ENCODE peak calls at places on chromosomes 12 and 14, in four cellular contexts. G is astrocyte of the hippocampus, S is choroid plexus epithelial cell, I is fibroblast of lung. Y is an unnamed sample.

GRCh38 chr14:95523051-95523817 is 6.8 kb upstream of the SYNE3 start:
- DNase-seq in G (no peak), S (peak), I (no peak), Y (peak)

GRCh38 chr12:92737855-92738850 is 35.4 kb downstream of the PLEKHG7 start:
- DNase-seq in S (no peak), I (no peak), G (no peak), Y (no peak)

GRCh38 chr12:121444842-121445202 is 44.9 kb downstream of the RNF34 start:
- DNase-seq in S (no peak), G (no peak), I (no peak), Y (no peak)

GRCh38 chr12:52956987-52957386 is 8.1 kb downstream of the KRT18 start:
- DNase-seq in G (peak), I (no peak), S (peak), Y (no peak)

GRCh38 chr12:3040663-3041544 is 36.3 kb upstream of the TSPAN9 start:
- DNase-seq in I (no peak), G (no peak), S (no peak), Y (no peak)

GRCh38 chr12:131724534-131724933 is 13.6 kb downstream of the SFSWAP start:
- DNase-seq in I (no peak), G (peak), S (peak), Y (no peak)

GRCh38 chr12:26268841-26269553 is 73.6 kb downstream of the SSPN start:
- DNase-seq in S (no peak), I (no peak), G (no peak), Y (no peak)

GRCh38 chr14:28305938-28306337 is 460.6 kb upstream of the FOXG1 start:
- DNase-seq in S (no peak), G (no peak), I (no peak), Y (no peak)

GRCh38 chr12:76276499-76277151 is 71.6 kb downstream of the BBS10 start:
- DNase-seq in S (no peak), G (no peak), I (peak), Y (no peak)

GRCh38 chr14:105864116-105864515 is 337.7 kb downstream of the TMEM121 start:
- DNase-seq in S (no peak), G (no peak), I (no peak), Y (no peak)

GRCh38 chr14:34098045-34098984 is 147.4 kb upstream of the EGLN3 start:
- DNase-seq in S (peak), G (peak), I (peak), Y (peak)

GRCh38 chr12:58801986-58802385 is 118.3 kb downstream of the LRIG3 start:
- DNase-seq in I (no peak), S (no peak), G (peak), Y (no peak)

GRCh38 chr14:52333823-52334657 is 19.9 kb downstream of the PTGER2 start:
- DNase-seq in S (peak), G (no peak), I (peak), Y (no peak)

GRCh38 chr12:125330645-125331341 is 265.6 kb downstream of the AACS start:
- DNase-seq in G (peak), S (peak), I (peak), Y (peak)

GRCh38 chr12:25083211-25083610 is 111.7 kb downstream of the DNAI7 start:
- DNase-seq in G (no peak), I (no peak), S (peak), Y (no peak)

GRCh38 chr14:77043984-77044485 is 15.5 kb upstream of the IRF2BPL start:
- DNase-seq in S (no peak), I (peak), G (no peak), Y (no peak)

GRCh38 chr12:18898469-18898868 is 160.6 kb downstream of the CAPZA3 start:
- DNase-seq in I (no peak), G (peak), S (peak), Y (no peak)

GRCh38 chr12:107429006-107429698 is 256.4 kb upstream of the PWP1 start:
- DNase-seq in G (no peak), I (no peak), S (no peak), Y (no peak)

GRCh38 chr12:102638777-102639176 is 158.4 kb upstream of the IGF1 start:
- DNase-seq in S (peak), G (no peak), I (peak), Y (no peak)

GRCh38 chr14:61573748-61574513 is 121.4 kb upstream of the HIF1A start:
- DNase-seq in S (peak), G (peak), I (no peak), Y (no peak)

GRCh38 chr12:40502322-40502721 is 189.9 kb upstream of the CNTN1 start:
- DNase-seq in I (no peak), S (no peak), G (no peak), Y (no peak)

Y was measured in activated T-helper 2 cell treated with anti-CD3 and anti-CD28 coated beads, Interferon-gamma antibody, Interleukin-2, Interleukin-4, amounts not matched to agents 10 μg/mL and 5 μg/mL and 100 μg/mL, durations not matched to agents 14 hours and 24 hours and 36 hours.